ENCODE peak calls at places on chromosomes 12 and 14, in five cellular contexts. D, P, Y, N and F are unnamed samples.

GRCh38 chr14:36057452-36058142 is 118.9 kb downstream of the PTCSC3 start:
- DNase-seq in D (peak; percentile 68), P (no peak), Y (no peak), N (no peak), F (no peak)

GRCh38 chr12:77239617-77240016 is 174.2 kb upstream of the E2F7 start:
- DNase-seq in D (no peak), P (no peak), Y (no peak), N (no peak), F (no peak)

GRCh38 chr12:28811457-28811856 is 337.6 kb upstream of the FAR2 start:
- DNase-seq in D (no peak), P (no peak), Y (no peak), N (no peak), F (no peak)

GRCh38 chr14:92948647-92949046 is 25.7 kb downstream of the CHGA start:
- DNase-seq in D (no peak), P (no peak), Y (no peak), N (no peak), F (no peak)

GRCh38 chr14:100899841-100900771 is 3.4 kb downstream of the RTL1 start:
- DNase-seq in D (peak; percentile 26), P (no peak), Y (no peak), N (peak; percentile 30), F (no peak)

GRCh38 chr12:75556306-75556899 is 45.0 kb upstream of the KRR1 start:
- DNase-seq in D (peak; percentile 49), P (no peak), Y (peak; percentile 10), N (no peak), F (no peak)

GRCh38 chr12:46452776-46453175 is 80.2 kb upstream of the SLC38A2 start:
- DNase-seq in D (no peak), P (no peak), Y (no peak), N (no peak), F (no peak)

GRCh38 chr12:132019891-132020290 is 70.1 kb downstream of the EP400 start:
- DNase-seq in D (no peak), P (no peak), Y (no peak), N (no peak), F (no peak)

GRCh38 chr12:92292016-92292415 is 146.4 kb upstream of the BTG1 start:
- DNase-seq in D (no peak), P (no peak), Y (no peak), N (no peak), F (no peak)

GRCh38 chr12:56518570-56518969 is 3.0 kb upstream of the RBMS2 start:
- DNase-seq in D (peak; percentile 94), P (no peak), Y (peak; percentile 30), N (no peak), F (no peak)

GRCh38 chr12:87385322-87385721 is 643.9 kb downstream of the C12orf50 start:
- DNase-seq in D (no peak), P (no peak), Y (no peak), N (no peak), F (no peak)

GRCh38 chr12:120944645-120945217 is 33.6 kb upstream of the HNF1A start:
- DNase-seq in D (peak; percentile 72), P (peak; percentile 25), Y (peak; percentile 58), N (peak; percentile 62), F (no peak)

GRCh38 chr12:112904571-112904970 is 2.2 kb upstream of the OAS1 start:
- DNase-seq in D (peak; percentile 73), P (no peak), Y (peak; percentile 74), N (no peak), F (no peak)

GRCh38 chr12:53737951-53738833 is 10.9 kb upstream of the CALCOCO1 start:
- DNase-seq in D (no peak), P (no peak), Y (no peak), N (no peak), F (no peak)

GRCh38 chr12:16531623-16532022 is 74.3 kb downstream of the LMO3 start:
- DNase-seq in D (no peak), P (no peak), Y (no peak), N (peak; percentile 29), F (no peak)

GRCh38 chr14:57834001-57834598 is 31.8 kb downstream of the SLC35F4 start:
- DNase-seq in D (peak; percentile 88), P (no peak), Y (no peak), N (no peak), F (no peak)

GRCh38 chr12:93080994-93081809 is 152.1 kb upstream of the EEA1 start:
- DNase-seq in D (peak; percentile 52), P (no peak), Y (peak; percentile 59), N (no peak), F (no peak)

GRCh38 chr14:55556929-55557623 is 22.9 kb upstream of the KTN1 start:
- DNase-seq in D (peak; percentile 99), P (peak; percentile 84), Y (peak; percentile 96), N (peak; percentile 98), F (peak; percentile 76)

GRCh38 chr14:103275000-103275399 is 59.0 kb upstream of the EIF5 start:
- DNase-seq in D (no peak), P (no peak), Y (no peak), N (no peak), F (no peak)

GRCh38 chr12:54018608-54018984 is 9.6 kb upstream of the HOXC6 start:
- DNase-seq in D (no peak), P (no peak), Y (no peak), N (no peak), F (no peak)

GRCh38 chr14:92994942-92995341 is 72.0 kb downstream of the CHGA start:
- DNase-seq in D (no peak), P (no peak), Y (no peak), N (no peak), F (no peak)

GRCh38 chr12:6074979-6075585 is 49.4 kb downstream of the VWF start:
- DNase-seq in D (no peak), P (peak; percentile 38), Y (peak; percentile 41), N (no peak), F (no peak)

GRCh38 chr12:53290661-53291060 is 4.7 kb upstream of the PFDN5 start:
- DNase-seq in D (no peak), P (no peak), Y (no peak), N (no peak), F (no peak)

GRCh38 chr14:81312289-81312876 is 87.7 kb downstream of the STON2 start:
- DNase-seq in D (no peak), P (no peak), Y (no peak), N (no peak), F (no peak)

GRCh38 chr14:78153069-78153351 is 17.2 kb upstream of the NRXN3 start:
- DNase-seq in D (peak; percentile 22), P (no peak), Y (peak; percentile 29), N (no peak), F (no peak)

GRCh38 chr14:38481939-38482678 is 226.2 kb upstream of the CLEC14A start:
- DNase-seq in D (peak; percentile 66), P (no peak), Y (peak; percentile 58), N (no peak), F (no peak)

GRCh38 chr12:113271853-113272561 is 50.7 kb downstream of the TPCN1 start:
- DNase-seq in D (no peak), P (peak; percentile 85), Y (peak; percentile 91), N (no peak), F (peak; percentile 95)

GRCh38 chr12:12079291-12079690 is 8.6 kb downstream of the BCL2L14 start:
- DNase-seq in D (no peak), P (no peak), Y (peak; percentile 39), N (no peak), F (no peak)

GRCh38 chr12:56334490-56334793 is 642 bp upstream of the PAN2 start:
- DNase-seq in D (no peak), P (no peak), Y (no peak), N (no peak), F (no peak)

GRCh38 chr14:75751291-75751690 is 90.2 kb downstream of the TTLL5 start:
- DNase-seq in D (no peak), P (no peak), Y (peak; percentile 46), N (no peak), F (no peak)

GRCh38 chr12:104457746-104458644 is 1.2 kb downstream of the CHST11 start:
- DNase-seq in D (peak; percentile 30), P (peak; percentile 23), Y (no peak), N (peak; percentile 53), F (no peak)

GRCh38 chr12:104454997-104455396 is 1.8 kb upstream of the CHST11 start:
- DNase-seq in D (peak; percentile 88), P (no peak), Y (peak; percentile 31), N (no peak), F (no peak)

GRCh38 chr12:104456950-104457745 is 400 bp downstream of the CHST11 start:
- DNase-seq in D (peak; percentile 86), P (peak; percentile 64), Y (peak; percentile 77), N (peak; percentile 77), F (peak; percentile 84)

GRCh38 chr12:104456417-104456949 is at the start of gene CHST11:
- DNase-seq in D (peak; percentile 85), P (peak; percentile 86), Y (peak; percentile 95), N (peak; percentile 96), F (peak; percentile 92)

DNA sequence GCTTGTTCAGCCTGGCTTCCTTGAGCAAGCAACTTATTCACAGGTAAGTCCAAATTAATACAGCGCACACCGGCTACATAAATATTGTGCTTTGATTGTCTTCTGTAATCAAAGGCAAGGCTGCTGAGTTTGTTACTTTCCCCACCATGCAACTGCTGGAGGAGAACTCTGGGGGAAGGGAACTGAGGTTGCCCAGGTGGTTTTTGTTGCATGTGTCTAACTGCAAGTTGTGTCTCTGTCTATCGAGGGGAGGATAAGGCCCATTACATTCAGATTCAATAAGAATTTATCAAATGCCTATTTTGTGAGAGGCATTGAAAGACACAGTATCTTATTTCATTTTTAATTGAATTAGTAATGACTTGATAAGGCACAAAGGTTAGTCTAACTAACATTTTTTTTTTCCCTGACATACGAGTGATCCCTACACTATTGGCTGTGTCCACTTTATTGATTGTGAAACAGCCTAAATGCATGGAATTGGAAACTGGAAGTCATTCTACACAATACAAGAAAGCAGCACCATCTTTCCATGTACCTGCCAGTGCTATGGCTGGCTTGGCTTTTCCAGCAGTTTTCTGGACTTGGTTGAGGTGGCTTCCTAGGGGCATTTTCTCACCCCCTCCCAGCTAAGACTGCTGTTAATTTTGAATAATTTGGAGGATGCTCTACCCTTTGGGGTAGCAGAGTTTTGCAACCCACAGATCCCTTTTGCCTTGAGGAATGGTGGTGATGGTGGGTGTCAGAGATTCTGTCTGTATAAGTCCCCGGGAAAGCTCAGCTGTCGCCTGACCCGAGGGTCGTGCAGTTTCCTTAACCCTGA is 943 bp upstream of the CHST11 start:
- DNase-seq in D (peak; percentile 15), P (no peak), Y (no peak), N (no peak), F (no peak)
- H3K4me3 ChIP-seq in D (peak overlapping the region; percentile 94), P (peak overlapping the region; percentile 99), Y (peak overlapping the region; percentile 82), N (peak overlapping the region; percentile 88), F (peak overlapping the region; percentile 90)

DNA sequence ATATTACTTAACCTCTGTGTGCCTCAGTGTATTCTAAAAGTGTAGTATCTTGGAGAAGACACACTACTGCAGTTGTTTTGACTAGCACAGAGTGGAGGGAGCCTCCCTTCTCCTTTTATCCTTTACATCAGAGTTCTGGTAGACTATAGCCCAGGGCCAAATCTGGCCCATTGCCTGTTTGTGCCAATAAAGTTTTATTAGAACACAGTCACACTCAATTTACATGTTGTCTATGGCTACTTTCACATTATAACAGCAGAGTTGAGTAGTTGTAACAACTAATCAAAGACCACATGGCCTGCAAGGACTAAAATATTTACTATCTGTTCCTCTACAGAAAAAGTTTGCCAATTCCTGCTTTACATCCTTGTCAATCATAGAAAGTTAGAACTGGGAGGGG is 27.7 kb upstream of the IGF1 start:
- DNase-seq in D (no peak), P (no peak), Y (no peak), N (no peak), F (no peak)
- TF ChIP-seq CTCF in D (no peak), P (no peak), Y (no peak), N (no peak), F (no peak)

GRCh38 chr12:110577717-110578521 is 5.2 kb downstream of the PPTC7 start:
- DNase-seq in D (peak; percentile 99), P (no peak), Y (peak; percentile 63), N (no peak), F (no peak)
- H3K4me3 ChIP-seq in D (peak overlapping the region; percentile 64), P (peak overlapping the region; percentile 75), Y (peak overlapping the region; percentile 22), N (no peak overlapping the region), F (no peak overlapping the region)

GRCh38 chr12:122137229-122137628 is 36.8 kb downstream of the IL31 start:
- DNase-seq in D (no peak), P (no peak), Y (no peak), N (peak; percentile 38), F (no peak)
- TF ChIP-seq CTCF in D (peak; percentile 33), P (no peak), Y (peak; percentile 16), N (peak; percentile 22), F (no peak)